ENCODE peak calls at places on chromosomes 11 and 22, in four cellular contexts. C is prostate gland, O is K562, R is sigmoid colon. N is an unnamed sample.

GRCh38 chr22:47092896-47093311 is 330.5 kb downstream of the TBC1D22A start:
- DNase-seq in C (no peak), O (no peak), R (no peak), N (no peak)

GRCh38 chr11:69249086-69249640 is 44.8 kb upstream of the MYEOV start:
- DNase-seq in C (no peak), O (no peak), R (peak; percentile 22), N (no peak)

GRCh38 chr22:48320671-48321515 is 1506.8 kb downstream of the BRD1 start:
- DNase-seq in C (no peak), O (no peak), R (peak; percentile 59), N (no peak)

GRCh38 chr22:30416843-30417242 is 8.7 kb upstream of the MTFP1 start:
- DNase-seq in C (peak; percentile 60), O (no peak), R (no peak), N (no peak)

GRCh38 chr11:130070109-130070828 is 575 bp downstream of the APLP2 start:
- DNase-seq in C (peak; percentile 28), O (peak; percentile 50), R (peak; percentile 77), N (no peak)

GRCh38 chr11:118592616-118593367 is 14.6 kb upstream of the PHLDB1 start:
- DNase-seq in C (no peak), O (no peak), R (no peak), N (no peak)

GRCh38 chr11:118211006-118211405 is 13.8 kb downstream of the JAML start:
- DNase-seq in C (no peak), O (no peak), R (no peak), N (no peak)

GRCh38 chr11:65373839-65374580 is 8.4 kb downstream of the SLC25A45 start:
- DNase-seq in C (no peak), O (no peak), R (no peak), N (no peak)

GRCh38 chr11:2976289-2977063 is 15.7 kb downstream of the NAP1L4 start:
- DNase-seq in C (no peak), O (no peak), R (no peak), N (no peak)

GRCh38 chr22:46063861-46064235 is 86.5 kb upstream of the PPARA start:
- DNase-seq in C (peak; percentile 61), O (no peak), R (peak; percentile 66), N (peak; percentile 49)

GRCh38 chr11:763073-763463 is 14.2 kb downstream of the GATD1 start:
- DNase-seq in C (no peak), O (peak; percentile 73), R (no peak), N (no peak)

GRCh38 chr22:23689414-23689813 is 1.4 kb upstream of the RGL4 start:
- DNase-seq in C (no peak), O (no peak), R (no peak), N (no peak)

GRCh38 chr11:36774603-36775002 is 176.6 kb upstream of the RAG2 start:
- DNase-seq in C (no peak), O (no peak), R (no peak), N (no peak)

GRCh38 chr11:23359297-23359696 is 499.0 kb upstream of the CCDC179 start:
- DNase-seq in C (no peak), O (no peak), R (no peak), N (no peak)

GRCh38 chr22:42688241-42688913 is 32.3 kb downstream of the A4GALT start:
- DNase-seq in C (peak; percentile 95), O (peak; percentile 27), R (peak; percentile 98), N (peak; percentile 87)

GRCh38 chr11:119166368-119167076 is 2.0 kb upstream of the NLRX1 start:
- DNase-seq in C (no peak), O (no peak), R (no peak), N (no peak)

DNA sequence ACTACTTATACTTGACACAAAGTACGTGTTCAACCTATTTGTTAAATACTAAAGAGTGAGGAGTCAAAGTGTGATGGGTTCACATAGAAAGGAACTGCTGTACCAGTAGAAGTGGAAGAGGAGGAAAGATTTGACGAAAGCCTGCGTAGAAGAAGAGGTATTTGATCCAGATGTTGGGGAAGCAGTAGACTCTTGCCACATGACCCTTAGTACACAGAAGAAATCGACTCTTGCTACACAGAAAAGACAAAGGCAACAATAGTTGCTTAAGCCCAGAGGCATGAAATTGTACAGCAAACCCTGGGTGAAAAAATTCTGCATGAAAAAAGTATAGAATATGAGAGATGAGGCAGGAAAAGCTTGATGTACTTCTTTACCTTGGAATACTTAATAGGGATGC is 152.9 kb downstream of the ETS1 start:
- DNase-seq in C (no peak), O (no peak), R (no peak), N (no peak)
- TF ChIP-seq POLR2AphosphoS5 in C (no peak), O (no peak), R (no peak), N (no peak)

GRCh38 chr11:64098318-64098831 is 62.6 kb downstream of the FLRT1 start:
- DNase-seq in C (no peak), O (no peak), R (no peak), N (no peak)
- H3K27ac ChIP-seq in C (no peak overlapping the region), O (no peak overlapping the region), R (peak overlapping the region; percentile 80), N (no peak overlapping the region)

GRCh38 chr11:115674176-115674575 is 170.0 kb upstream of the CADM1 start:
- DNase-seq in C (no peak), O (no peak), R (peak; percentile 42), N (no peak)

GRCh38 chr11:115672412-115672811 is 168.2 kb upstream of the CADM1 start:
- DNase-seq in C (no peak), O (no peak), R (no peak), N (no peak)

GRCh38 chr11:115673720-115674119 is 169.5 kb upstream of the CADM1 start:
- DNase-seq in C (no peak), O (no peak), R (no peak), N (no peak)

GRCh38 chr11:115674831-115675230 is 170.6 kb upstream of the CADM1 start:
- DNase-seq in C (no peak), O (no peak), R (peak; percentile 25), N (no peak)

GRCh38 chr11:115672999-115673411 is 168.8 kb upstream of the CADM1 start:
- DNase-seq in C (peak; percentile 67), O (no peak), R (peak; percentile 72), N (peak; percentile 27)
- TF ChIP-seq POLR2AphosphoS5 in C (peak; percentile 43), O (no peak), R (no peak), N (no peak)

GRCh38 chr22:40257979-40258378 is 80.3 kb downstream of the TNRC6B start:
- DNase-seq in C (no peak), O (no peak), R (no peak), N (no peak)
- H3K27ac ChIP-seq in C (peak overlapping the region; percentile 32), O (no peak overlapping the region), R (no peak overlapping the region), N (no peak overlapping the region)

DNA sequence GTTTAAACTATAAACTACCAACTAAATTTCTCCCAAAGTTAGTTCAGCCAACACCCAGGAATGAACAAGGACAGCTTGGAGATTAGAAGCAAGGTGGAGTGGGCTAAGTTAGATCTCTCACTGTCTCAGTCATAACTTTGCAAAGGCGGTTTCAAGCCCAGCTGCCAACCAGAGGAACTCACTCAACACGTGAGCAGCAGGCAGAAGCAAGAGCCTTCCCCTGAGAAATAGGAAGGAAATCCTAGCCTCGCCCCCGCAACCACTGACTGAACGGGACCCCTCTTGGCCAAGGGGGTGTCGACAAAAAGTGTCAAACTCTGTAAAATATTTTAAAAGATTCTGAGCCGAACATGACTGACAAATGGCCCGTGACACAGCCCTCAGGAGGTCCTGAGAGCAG is 4.4 kb upstream of the KRTAP5-9 start:
- DNase-seq in C (no peak), O (no peak), R (no peak), N (no peak)
- TF ChIP-seq POLR2AphosphoS5 in C (no peak), O (no peak), R (no peak), N (no peak)

GRCh38 chr22:38699143-38699542 is 1.6 kb downstream of the JOSD1 start:
- DNase-seq in C (no peak), O (no peak), R (peak; percentile 19), N (no peak)
- H3K27ac ChIP-seq in C (peak overlapping the region; percentile 99), O (peak overlapping the region; percentile 89), R (peak overlapping the region; percentile 99), N (peak overlapping the region; percentile 99)

DNA sequence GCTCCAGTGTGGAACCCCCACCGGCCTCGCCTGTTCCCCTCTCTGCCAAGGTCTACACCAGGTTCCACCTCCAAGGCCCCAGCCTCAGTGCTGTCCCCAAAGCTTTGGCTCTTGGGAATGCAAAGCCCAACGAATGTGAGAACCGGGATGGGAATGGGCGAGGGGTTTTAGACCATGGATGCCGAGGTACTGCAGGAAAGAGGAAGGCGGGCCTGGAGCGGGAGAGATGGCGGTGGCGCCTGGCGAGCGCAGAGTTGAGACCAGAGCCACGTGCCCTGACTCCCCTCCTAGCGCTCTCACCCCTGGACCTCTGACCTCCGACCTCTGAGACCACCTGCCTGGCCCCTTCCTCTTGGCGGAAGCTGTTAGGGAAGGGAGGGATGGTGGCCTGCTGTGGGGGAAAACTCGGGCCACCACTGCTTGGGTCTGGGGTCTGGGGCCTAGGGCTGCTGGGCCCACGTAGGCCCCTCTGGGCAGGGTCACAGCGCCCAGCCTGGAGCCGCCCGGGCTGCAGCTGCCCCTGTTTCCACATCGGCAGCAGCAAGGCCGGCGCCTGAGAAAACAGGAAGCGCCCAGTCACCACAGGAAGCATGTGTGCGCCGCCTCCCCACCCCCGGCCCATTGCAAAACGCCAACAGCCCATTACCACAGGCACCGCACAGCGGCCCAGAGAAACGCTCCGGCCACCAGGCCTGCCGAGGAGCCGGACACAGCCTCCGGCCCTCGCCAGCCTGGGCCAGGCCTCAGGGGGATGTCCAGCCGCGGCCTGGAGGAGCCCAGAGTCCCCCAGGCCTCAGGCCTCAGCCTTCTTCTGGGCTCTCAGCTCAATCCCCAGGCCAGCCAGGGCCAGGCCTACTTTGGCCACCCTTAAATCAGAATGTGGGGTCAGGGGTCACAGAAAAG is 13.8 kb upstream of the SLC39A13 start:
- DNase-seq in C (no peak), O (peak; percentile 73), R (peak; percentile 61), N (peak; percentile 49)
- TF ChIP-seq POLR2AphosphoS5 in C (no peak), O (no peak), R (peak; percentile 35), N (no peak)

DNA sequence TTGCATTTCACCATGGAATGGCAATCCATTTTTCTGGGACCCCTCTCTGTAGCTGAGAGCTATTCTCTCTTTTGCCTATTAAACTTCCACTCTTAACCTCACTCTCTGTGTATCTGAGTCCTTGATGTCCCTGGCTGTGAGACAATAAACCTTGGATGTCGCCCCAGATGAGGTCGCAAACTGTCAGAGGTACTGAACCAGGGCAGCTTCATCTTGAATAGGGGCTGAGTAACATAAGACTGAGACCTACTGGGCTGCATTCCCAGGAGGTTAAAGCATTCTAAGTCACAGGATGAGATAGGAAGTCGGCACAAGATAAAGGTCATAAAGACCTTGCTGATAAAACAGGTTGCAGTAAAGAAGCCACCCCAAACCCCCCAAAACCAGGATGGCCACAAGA is 68.0 kb downstream of the RSF1 start:
- DNase-seq in C (no peak), O (no peak), R (no peak), N (no peak)
- H3K27ac ChIP-seq in C (no peak overlapping the region), O (no peak overlapping the region), R (no peak overlapping the region), N (no peak overlapping the region)